ENCODE peak calls at places on chromosomes 13 and 19, in four cellular contexts. P is neuronal stem cell, U is mesenchymal stem cell, N is H1. E is an unnamed sample.

GRCh38 chr13:51848674-51849073 is 3.7 kb upstream of the TMEM272 start:
- DNase-seq in U (peak), P (no peak), N (no peak), E (no peak)

GRCh38 chr13:59715591-59715990 is 448.1 kb downstream of the DIAPH3 start:
- DNase-seq in N (no peak), U (no peak), P (no peak), E (peak)

GRCh38 chr13:90867336-90867683 is 480.2 kb upstream of the MIR17HG start:
- DNase-seq in N (peak), U (peak), P (peak), E (peak)

GRCh38 chr13:20526664-20527063 is 1.0 kb upstream of the CRYL1 start:
- DNase-seq in N (no peak), P (no peak), U (no peak), E (no peak)

GRCh38 chr19:29945433-29945832 is 3.4 kb downstream of the URI1 start:
- DNase-seq in U (peak), P (no peak), N (no peak), E (no peak)

GRCh38 chr19:11577451-11578341 is at the start of gene ACP5:
- DNase-seq in N (peak), U (peak), P (no peak), E (peak)

GRCh38 chr13:35470671-35471465 is 5.6 kb downstream of the MAB21L1 start:
- DNase-seq in U (peak), N (peak), P (peak), E (no peak)

GRCh38 chr13:51684076-51684475 is 99.8 kb downstream of the WDFY2 start:
- DNase-seq in N (no peak), P (no peak), U (no peak), E (no peak)

GRCh38 chr19:19274146-19274545 is 1.0 kb upstream of the TM6SF2 start:
- DNase-seq in P (no peak), N (no peak), U (no peak), E (no peak)

GRCh38 chr19:45070861-45071544 is 5.3 kb downstream of the ZNF296 start:
- DNase-seq in P (no peak), N (no peak), U (no peak), E (no peak)

GRCh38 chr13:31048521-31048920 is 113.2 kb downstream of the HSPH1 start:
- DNase-seq in U (no peak), P (no peak), N (no peak), E (no peak)

GRCh38 chr19:31574251-31574973 is 225.2 kb upstream of the TSHZ3 start:
- DNase-seq in P (no peak), U (no peak), N (no peak), E (no peak)

GRCh38 chr19:56120371-56121179 is 520 bp downstream of the ZNF787 start:
- DNase-seq in U (peak), P (no peak), N (peak), E (peak)

GRCh38 chr13:76884167-76884566 is 2.0 kb downstream of the KCTD12 start:
- DNase-seq in N (no peak), P (no peak), U (peak), E (peak)

GRCh38 chr13:97205465-97205864 is 16.7 kb upstream of the MBNL2 start:
- DNase-seq in P (no peak), N (no peak), U (no peak), E (no peak)

GRCh38 chr19:15248648-15249559 is 16.7 kb upstream of the EPHX3 start:
- DNase-seq in N (no peak), U (peak), P (no peak), E (peak)

GRCh38 chr19:9793051-9793591 is 24.6 kb upstream of the ZNF846 start:
- DNase-seq in U (peak), P (no peak), N (no peak), E (peak)

GRCh38 chr13:40109324-40109958 is 454.0 kb downstream of the COG6 start:
- DNase-seq in N (no peak), P (no peak), U (peak), E (peak)

GRCh38 chr13:106566682-106567420 is 1.1 kb downstream of the ARGLU1 start:
- DNase-seq in U (peak), N (no peak), P (no peak), E (peak)

GRCh38 chr19:45908956-45909355 is 5.6 kb downstream of the NANOS2 start:
- DNase-seq in U (no peak), N (no peak), P (no peak), E (no peak)

GRCh38 chr13:104750377-104750776 is 1684.2 kb upstream of the SLC10A2 start:
- DNase-seq in N (no peak), U (peak), P (no peak), E (peak)

GRCh38 chr19:13839193-13839937 is 37.6 kb upstream of the NANOS3 start:
- DNase-seq in P (no peak), U (peak), N (peak), E (peak)

GRCh38 chr13:34294483-34295129 is 476.7 kb downstream of the RFC3 start:
- DNase-seq in P (no peak), N (no peak), U (no peak), E (no peak)

GRCh38 chr19:17137417-17137816 is 61.8 kb downstream of the MYO9B start:
- DNase-seq in P (no peak), N (no peak), U (no peak), E (peak)

GRCh38 chr19:15300533-15301194 is 31.7 kb downstream of the BRD4 start:
- DNase-seq in U (peak), P (no peak), N (no peak), E (peak)

GRCh38 chr13:79056706-79057105 is 349.3 kb downstream of the RBM26 start:
- DNase-seq in U (no peak), N (no peak), P (no peak), E (no peak)

GRCh38 chr19:33535176-33535575 is 13.6 kb upstream of the PEPD start:
- DNase-seq in P (no peak), N (no peak), U (no peak), E (no peak)

GRCh38 chr19:50962245-50962644 is 7.1 kb downstream of the KLK6 start:
- DNase-seq in U (no peak), P (no peak), N (no peak), E (no peak)

GRCh38 chr19:42271045-42271419 is 2.0 kb downstream of the CIC start:
- DNase-seq in N (no peak), U (no peak), P (no peak), E (no peak)
- H3K4me3 ChIP-seq in N (no peak), U (peak), P (no peak), E (no peak)

GRCh38 chr13:29857089-29857488 is 6.7 kb upstream of the UBL3 start:
- DNase-seq in U (no peak), N (no peak), P (no peak), E (peak)

GRCh38 chr13:29855784-29856183 is 5.4 kb upstream of the UBL3 start:
- DNase-seq in N (no peak), U (no peak), P (no peak), E (no peak)

GRCh38 chr13:29859971-29860370 is 9.6 kb upstream of the UBL3 start:
- DNase-seq in N (no peak), P (no peak), U (peak), E (peak)

GRCh38 chr13:29858667-29859066 is 8.2 kb upstream of the UBL3 start:
- DNase-seq in U (no peak), N (no peak), P (no peak), E (peak)

DNA sequence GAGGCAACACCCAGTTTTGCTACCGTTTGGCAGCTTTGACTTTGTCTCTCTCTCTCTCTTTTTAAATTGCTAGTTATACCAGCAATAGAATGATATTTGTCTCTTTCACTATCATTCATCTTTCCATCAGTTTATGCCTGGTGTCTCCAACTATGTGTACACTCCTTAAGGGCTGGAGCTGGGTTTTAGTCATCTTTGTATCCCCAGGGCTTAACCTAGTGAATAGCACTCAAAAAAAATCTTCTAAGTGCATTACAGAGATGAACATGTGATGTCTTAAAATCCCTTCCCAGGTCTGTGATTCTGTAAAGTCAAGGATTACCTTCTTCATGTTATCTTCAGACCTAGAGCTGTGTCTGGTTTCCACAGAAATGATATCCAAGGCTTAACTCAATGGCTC is 7.8 kb upstream of the UBL3 start:
- DNase-seq in N (no peak), P (no peak), U (no peak), E (peak)
- H2BK5ac ChIP-seq in N (no peak), P (no peak), U (no peak), E (no peak)

DNA sequence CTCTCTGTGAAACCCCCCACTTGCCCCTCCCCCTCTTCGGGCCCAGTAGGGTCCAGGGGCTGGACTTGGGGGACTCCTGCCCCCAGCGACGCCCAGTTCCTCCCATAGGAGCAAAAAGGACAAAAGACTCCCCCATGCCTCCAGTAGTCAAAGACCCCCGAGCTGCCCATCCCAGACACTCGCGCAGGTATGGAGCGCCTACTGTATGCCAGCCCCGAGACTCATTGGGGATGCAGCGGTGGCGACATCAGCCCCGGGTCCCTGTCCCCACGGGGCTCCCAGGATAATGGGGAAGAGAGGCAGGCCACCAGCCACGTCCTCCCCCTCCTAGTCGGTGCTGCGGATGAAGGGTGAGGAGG is 18.3 kb upstream of the ZNRF4 start:
- DNase-seq in N (no peak), P (no peak), U (no peak), E (no peak)
- H2BK12ac ChIP-seq in N (no peak), P (no peak), U (no peak), E (no peak)

DNA sequence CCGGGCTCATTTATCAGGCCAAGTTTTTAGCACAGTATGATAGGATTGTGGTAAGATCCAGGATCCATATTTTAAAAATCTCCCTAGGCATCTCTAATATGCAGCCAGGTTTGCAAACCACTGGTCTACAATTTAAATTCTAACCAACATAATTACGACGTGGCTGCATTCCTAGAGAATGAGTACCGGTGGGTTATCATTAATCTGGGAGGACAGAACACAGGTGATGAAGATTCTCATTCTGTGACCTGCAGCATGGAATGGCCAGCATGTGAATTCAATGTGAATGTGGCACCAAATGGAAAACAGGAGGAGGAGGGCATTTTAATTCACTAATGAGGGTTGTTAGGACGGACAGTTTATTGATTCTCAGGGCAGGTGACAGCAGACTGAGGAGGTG is 56.9 kb upstream of the MED4 start:
- DNase-seq in U (no peak), P (no peak), N (no peak), E (peak)
- H3K4me3 ChIP-seq in U (no peak), P (no peak), N (no peak), E (no peak)

GRCh38 chr13:114141261-114141996 is 9.0 kb upstream of the RASA3 start:
- DNase-seq in P (no peak), N (no peak), U (no peak), E (no peak)
- H2BK5ac ChIP-seq in P (no peak), N (peak), U (no peak), E (no peak)

E was measured in trophoblast cell.